ENCODE peak calls at places on chromosomes 1 and 21, in ten cellular contexts. One of them, this sample, is unnamed. For H3K4me1, the result is how much of the 10 kb centered on the place peaks cover.

GRCh38 chr1:228291906-228292608 is 84.2 kb downstream of the OBSCN start:
- DNase-seq in A673: no peak
- DNase-seq in GM23248: peak
- DNase-seq in psoas muscle: no peak
- DNase-seq in prostate gland: no peak
- DNase-seq in aorta: peak
- DNase-seq in heart left ventricle: no peak
- DNase-seq in IMR-90: no peak
- DNase-seq in OCI-LY7: no peak
- DNase-seq in astrocyte: no peak
- DNase-seq in this sample: no peak

GRCh38 chr21:32248616-32249550 is 30.0 kb downstream of the MIS18A start:
- DNase-seq in A673: no peak
- DNase-seq in GM23248: no peak
- DNase-seq in psoas muscle: no peak
- DNase-seq in prostate gland: no peak
- DNase-seq in aorta: no peak
- DNase-seq in heart left ventricle: no peak
- DNase-seq in IMR-90: peak
- DNase-seq in OCI-LY7: no peak
- DNase-seq in astrocyte: no peak
- DNase-seq in this sample: no peak

GRCh38 chr1:79193211-79194079 is 186.9 kb upstream of the ADGRL4 start:
- DNase-seq in A673: no peak
- DNase-seq in GM23248: peak
- DNase-seq in psoas muscle: no peak
- DNase-seq in prostate gland: no peak
- DNase-seq in aorta: no peak
- DNase-seq in heart left ventricle: no peak
- DNase-seq in IMR-90: peak
- DNase-seq in OCI-LY7: peak
- DNase-seq in astrocyte: peak
- DNase-seq in this sample: no peak

GRCh38 chr1:1116701-1117468 is 996 bp upstream of the C1orf159 start:
- DNase-seq in A673: peak
- DNase-seq in GM23248: peak
- DNase-seq in psoas muscle: peak
- DNase-seq in prostate gland: no peak
- DNase-seq in aorta: peak
- DNase-seq in heart left ventricle: no peak
- DNase-seq in IMR-90: no peak
- DNase-seq in OCI-LY7: no peak
- DNase-seq in astrocyte: no peak
- DNase-seq in this sample: peak

GRCh38 chr1:169610110-169610509 is 19.8 kb downstream of the SELP start:
- DNase-seq in A673: no peak
- DNase-seq in GM23248: no peak
- DNase-seq in psoas muscle: no peak
- DNase-seq in prostate gland: no peak
- DNase-seq in aorta: no peak
- DNase-seq in heart left ventricle: no peak
- DNase-seq in IMR-90: no peak
- DNase-seq in OCI-LY7: no peak
- DNase-seq in astrocyte: no peak
- DNase-seq in this sample: no peak

GRCh38 chr1:3695326-3696217 is 43.3 kb downstream of the TP73 start:
- DNase-seq in A673: peak
- DNase-seq in GM23248: peak
- DNase-seq in psoas muscle: peak
- DNase-seq in prostate gland: no peak
- DNase-seq in aorta: no peak
- DNase-seq in heart left ventricle: peak
- DNase-seq in IMR-90: peak
- DNase-seq in OCI-LY7: peak
- DNase-seq in astrocyte: no peak
- DNase-seq in this sample: no peak

GRCh38 chr21:17660862-17661261 is 48.2 kb upstream of the BTG3 start:
- DNase-seq in A673: no peak
- DNase-seq in GM23248: no peak
- DNase-seq in psoas muscle: no peak
- DNase-seq in prostate gland: no peak
- DNase-seq in aorta: no peak
- DNase-seq in heart left ventricle: no peak
- DNase-seq in IMR-90: no peak
- DNase-seq in OCI-LY7: no peak
- DNase-seq in astrocyte: no peak
- DNase-seq in this sample: no peak

GRCh38 chr1:53919675-53920066 is 25.7 kb downstream of the DIO1 start:
- DNase-seq in A673: no peak
- DNase-seq in GM23248: peak
- DNase-seq in psoas muscle: no peak
- DNase-seq in prostate gland: no peak
- DNase-seq in aorta: no peak
- DNase-seq in heart left ventricle: no peak
- DNase-seq in IMR-90: peak
- DNase-seq in OCI-LY7: no peak
- DNase-seq in astrocyte: no peak
- DNase-seq in this sample: no peak

GRCh38 chr1:182603646-182604127 is 502 bp downstream of the RGS16 start:
- DNase-seq in A673: no peak
- DNase-seq in GM23248: peak
- DNase-seq in psoas muscle: no peak
- DNase-seq in prostate gland: no peak
- DNase-seq in aorta: no peak
- DNase-seq in heart left ventricle: no peak
- DNase-seq in IMR-90: no peak
- DNase-seq in OCI-LY7: peak
- DNase-seq in astrocyte: no peak
- DNase-seq in this sample: no peak

GRCh38 chr1:52472384-52472783 is 68.0 kb downstream of the PRPF38A start:
- DNase-seq in A673: no peak
- DNase-seq in GM23248: no peak
- DNase-seq in psoas muscle: no peak
- DNase-seq in prostate gland: no peak
- DNase-seq in aorta: no peak
- DNase-seq in heart left ventricle: no peak
- DNase-seq in IMR-90: no peak
- DNase-seq in OCI-LY7: no peak
- DNase-seq in astrocyte: no peak
- DNase-seq in this sample: no peak

GRCh38 chr1:62286778-62287224 is 32.4 kb downstream of the KANK4 start:
- DNase-seq in A673: peak
- DNase-seq in GM23248: peak
- DNase-seq in psoas muscle: no peak
- DNase-seq in prostate gland: peak
- DNase-seq in aorta: no peak
- DNase-seq in heart left ventricle: no peak
- DNase-seq in IMR-90: no peak
- DNase-seq in OCI-LY7: no peak
- DNase-seq in astrocyte: no peak
- DNase-seq in this sample: no peak

DNA sequence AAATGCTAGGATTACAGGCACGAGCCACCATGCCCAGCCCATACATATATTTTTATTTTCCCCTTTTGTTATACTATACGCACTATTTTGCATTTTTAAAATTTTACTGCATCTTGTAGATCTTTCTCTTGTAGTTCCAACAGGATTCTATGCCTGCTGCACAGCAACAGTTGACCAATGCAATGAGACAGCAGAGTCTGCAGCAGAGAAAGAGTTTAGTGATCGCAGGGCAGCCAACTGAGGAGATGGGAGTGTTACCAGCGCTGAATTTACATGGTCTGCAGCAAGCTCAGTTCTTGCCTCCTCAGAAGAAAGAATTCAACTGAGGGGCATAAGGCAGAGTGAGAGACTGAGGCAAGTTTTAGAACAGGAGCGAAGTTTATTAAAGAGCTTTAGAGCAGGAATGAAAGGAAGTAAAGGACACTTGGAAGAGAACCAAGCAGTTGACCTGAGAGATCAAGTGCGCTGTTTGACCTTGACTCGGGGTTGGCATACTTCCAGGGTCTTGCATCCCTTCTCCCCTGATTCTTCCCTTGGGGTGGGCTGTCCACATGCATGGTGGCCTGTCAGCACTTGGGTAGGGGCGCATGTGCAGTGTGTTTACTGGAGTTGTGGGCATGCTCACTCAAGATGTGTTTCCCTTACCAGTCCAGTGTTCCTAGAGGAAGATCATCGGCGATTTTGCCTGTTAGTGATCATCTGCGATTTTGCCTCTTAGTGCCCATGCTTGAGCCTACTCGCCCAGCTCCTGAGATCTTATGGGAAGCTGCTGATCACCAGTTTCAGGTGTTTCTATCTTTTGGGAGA is 4.1 kb upstream of the MTOR start:
- DNase-seq in A673: no peak
- DNase-seq in GM23248: no peak
- DNase-seq in psoas muscle: no peak
- DNase-seq in prostate gland: no peak
- DNase-seq in aorta: no peak
- DNase-seq in heart left ventricle: no peak
- DNase-seq in IMR-90: no peak
- DNase-seq in OCI-LY7: no peak
- DNase-seq in astrocyte: no peak
- DNase-seq in this sample: no peak
- H3K4me1 ChIP-seq in A673: under half
- H3K4me1 ChIP-seq in GM23248: under half
- H3K4me1 ChIP-seq in psoas muscle: under half
- H3K4me1 ChIP-seq in prostate gland: under half
- H3K4me1 ChIP-seq in aorta: under half
- H3K4me1 ChIP-seq in heart left ventricle: under half
- H3K4me1 ChIP-seq in IMR-90: under half
- H3K4me1 ChIP-seq in OCI-LY7: under half
- H3K4me1 ChIP-seq in astrocyte: under half
- H3K4me1 ChIP-seq in this sample: under half

DNA sequence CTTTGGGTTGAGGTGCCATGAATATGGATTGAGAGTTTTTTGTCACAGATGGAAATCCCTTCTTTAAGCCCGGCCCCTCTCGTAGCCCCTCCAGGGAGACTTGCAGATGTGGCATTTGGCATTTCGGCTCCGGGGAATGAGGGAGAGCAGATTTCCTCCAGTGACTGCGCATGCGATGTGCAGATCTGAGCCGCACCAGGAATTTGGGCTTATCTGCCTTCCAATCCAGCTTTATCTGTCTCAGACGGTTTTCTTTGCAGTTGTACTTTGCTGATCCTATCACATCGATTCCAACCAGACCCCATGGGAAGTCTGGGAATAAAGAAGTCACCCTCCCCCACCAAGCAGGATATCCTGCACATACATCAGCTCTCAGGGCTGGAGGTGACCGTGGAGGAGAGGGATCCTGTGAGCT is 11.7 kb downstream of the KIF26B start:
- DNase-seq in A673: peak
- DNase-seq in GM23248: peak
- DNase-seq in psoas muscle: no peak
- DNase-seq in prostate gland: no peak
- DNase-seq in aorta: no peak
- DNase-seq in heart left ventricle: no peak
- DNase-seq in IMR-90: peak
- DNase-seq in OCI-LY7: no peak
- DNase-seq in astrocyte: no peak
- DNase-seq in this sample: no peak
- H3K4me1 ChIP-seq in A673: under half
- H3K4me1 ChIP-seq in GM23248: under half
- H3K4me1 ChIP-seq in psoas muscle: under half
- H3K4me1 ChIP-seq in prostate gland: under half
- H3K4me1 ChIP-seq in aorta: under half
- H3K4me1 ChIP-seq in heart left ventricle: under half
- H3K4me1 ChIP-seq in IMR-90: under half
- H3K4me1 ChIP-seq in OCI-LY7: under half
- H3K4me1 ChIP-seq in astrocyte: under half
- H3K4me1 ChIP-seq in this sample: under half

DNA sequence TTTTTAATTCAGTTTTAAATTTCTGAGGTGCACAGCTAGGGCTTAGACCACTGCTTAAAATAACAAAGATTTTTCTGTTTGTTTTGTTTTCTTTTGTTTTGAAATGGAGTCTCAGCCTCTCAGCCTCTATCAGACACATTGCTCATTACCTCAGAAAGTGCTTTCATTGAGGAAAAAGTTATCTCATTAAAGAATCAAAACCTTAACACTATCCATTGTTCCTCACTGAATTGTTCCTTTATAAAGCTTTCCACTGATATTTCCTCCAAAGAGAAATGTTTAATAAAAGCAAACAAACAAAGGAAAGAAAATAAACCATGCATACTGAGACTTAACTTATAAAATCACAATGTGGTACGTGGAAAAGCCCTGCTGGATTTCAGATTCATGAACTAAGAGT is 63.8 kb downstream of the SIPA1L2 start:
- DNase-seq in A673: no peak
- DNase-seq in GM23248: no peak
- DNase-seq in psoas muscle: no peak
- DNase-seq in prostate gland: no peak
- DNase-seq in aorta: no peak
- DNase-seq in heart left ventricle: no peak
- DNase-seq in IMR-90: no peak
- DNase-seq in OCI-LY7: no peak
- DNase-seq in astrocyte: no peak
- DNase-seq in this sample: no peak
- H3K4me1 ChIP-seq in A673: under half
- H3K4me1 ChIP-seq in GM23248: under half
- H3K4me1 ChIP-seq in psoas muscle: under half
- H3K4me1 ChIP-seq in prostate gland: under half
- H3K4me1 ChIP-seq in aorta: under half
- H3K4me1 ChIP-seq in heart left ventricle: under half
- H3K4me1 ChIP-seq in IMR-90: under half
- H3K4me1 ChIP-seq in OCI-LY7: half or more
- H3K4me1 ChIP-seq in astrocyte: under half
- H3K4me1 ChIP-seq in this sample: under half

GRCh38 chr1:5907386-5907785 is 84.8 kb downstream of the NPHP4 start:
- DNase-seq in A673: no peak
- DNase-seq in GM23248: no peak
- DNase-seq in psoas muscle: no peak
- DNase-seq in prostate gland: no peak
- DNase-seq in aorta: peak
- DNase-seq in heart left ventricle: no peak
- DNase-seq in IMR-90: no peak
- DNase-seq in OCI-LY7: no peak
- DNase-seq in astrocyte: no peak
- DNase-seq in this sample: no peak
- H3K4me1 ChIP-seq in A673: under half
- H3K4me1 ChIP-seq in GM23248: under half
- H3K4me1 ChIP-seq in psoas muscle: under half
- H3K4me1 ChIP-seq in prostate gland: under half
- H3K4me1 ChIP-seq in aorta: under half
- H3K4me1 ChIP-seq in heart left ventricle: under half
- H3K4me1 ChIP-seq in IMR-90: under half
- H3K4me1 ChIP-seq in OCI-LY7: under half
- H3K4me1 ChIP-seq in astrocyte: under half
- H3K4me1 ChIP-seq in this sample: under half

This sample was measured in CD4-positive, CD25-positive, alpha-beta regulatory T cell.